ENCODE peak calls at places on chromosomes 3 and 15, in six cellular contexts. One of them, this sample, is unnamed.

GRCh38 chr3:24373198-24373959 is 121.3 kb downstream of the THRB start:
- DNase-seq in fibroblast of mammary gland: no peak
- DNase-seq in RWPE2: no peak
- DNase-seq in IMR-90: no peak
- DNase-seq in MM.1S: no peak
- DNase-seq in H7: no peak
- DNase-seq in this sample: no peak

GRCh38 chr3:182567666-182568065 is 225.6 kb upstream of the ATP11B start:
- DNase-seq in H7: peak
- DNase-seq in RWPE2: no peak
- DNase-seq in IMR-90: no peak
- DNase-seq in MM.1S: no peak
- DNase-seq in fibroblast of mammary gland: no peak
- DNase-seq in this sample: no peak

GRCh38 chr3:120258009-120258408 is 27.0 kb downstream of the GPR156 start:
- DNase-seq in fibroblast of mammary gland: no peak
- DNase-seq in H7: no peak
- DNase-seq in IMR-90: no peak
- DNase-seq in MM.1S: no peak
- DNase-seq in RWPE2: no peak
- DNase-seq in this sample: no peak

GRCh38 chr3:171459130-171459941 is 869 bp downstream of the TNIK start:
- DNase-seq in RWPE2: no peak
- DNase-seq in MM.1S: peak
- DNase-seq in fibroblast of mammary gland: peak
- DNase-seq in H7: peak
- DNase-seq in IMR-90: peak
- DNase-seq in this sample: no peak

GRCh38 chr15:92808611-92809063 is 91.5 kb upstream of the CHD2 start:
- DNase-seq in MM.1S: no peak
- DNase-seq in H7: peak
- DNase-seq in fibroblast of mammary gland: peak
- DNase-seq in RWPE2: no peak
- DNase-seq in IMR-90: peak
- DNase-seq in this sample: no peak

GRCh38 chr15:78082106-78082742 is 4.7 kb upstream of the TBC1D2B start:
- DNase-seq in fibroblast of mammary gland: peak
- DNase-seq in H7: no peak
- DNase-seq in IMR-90: peak
- DNase-seq in RWPE2: no peak
- DNase-seq in MM.1S: no peak
- DNase-seq in this sample: no peak

GRCh38 chr3:124886168-124887051 is 755 bp downstream of the ITGB5 start:
- DNase-seq in fibroblast of mammary gland: peak
- DNase-seq in H7: peak
- DNase-seq in RWPE2: no peak
- DNase-seq in MM.1S: peak
- DNase-seq in IMR-90: peak
- DNase-seq in this sample: no peak

GRCh38 chr3:128461731-128462130 is 5.0 kb downstream of the DNAJB8 start:
- DNase-seq in RWPE2: no peak
- DNase-seq in fibroblast of mammary gland: no peak
- DNase-seq in H7: peak
- DNase-seq in MM.1S: no peak
- DNase-seq in IMR-90: no peak
- DNase-seq in this sample: no peak

GRCh38 chr3:157543491-157544035 is 40.3 kb upstream of the VEPH1 start:
- DNase-seq in H7: no peak
- DNase-seq in MM.1S: no peak
- DNase-seq in RWPE2: no peak
- DNase-seq in fibroblast of mammary gland: peak
- DNase-seq in IMR-90: no peak
- DNase-seq in this sample: no peak

GRCh38 chr15:78256044-78256437 is 8.3 kb upstream of the DNAJA4 start:
- DNase-seq in IMR-90: no peak
- DNase-seq in fibroblast of mammary gland: no peak
- DNase-seq in H7: no peak
- DNase-seq in RWPE2: no peak
- DNase-seq in MM.1S: no peak
- DNase-seq in this sample: no peak

GRCh38 chr3:24145981-24146822 is 201.1 kb downstream of the NR1D2 start:
- DNase-seq in IMR-90: peak
- DNase-seq in MM.1S: no peak
- DNase-seq in RWPE2: no peak
- DNase-seq in fibroblast of mammary gland: peak
- DNase-seq in H7: no peak
- DNase-seq in this sample: no peak

GRCh38 chr3:81336470-81336869 is 425.0 kb downstream of the GBE1 start:
- DNase-seq in IMR-90: no peak
- DNase-seq in fibroblast of mammary gland: no peak
- DNase-seq in RWPE2: no peak
- DNase-seq in H7: no peak
- DNase-seq in MM.1S: no peak
- DNase-seq in this sample: no peak

GRCh38 chr3:136957751-136958288 is at the start of gene IL20RB:
- DNase-seq in IMR-90: peak
- DNase-seq in H7: no peak
- DNase-seq in RWPE2: peak
- DNase-seq in MM.1S: no peak
- DNase-seq in fibroblast of mammary gland: peak
- DNase-seq in this sample: no peak

GRCh38 chr3:104992618-104993017 is 374.1 kb upstream of the ALCAM start:
- DNase-seq in H7: no peak
- DNase-seq in RWPE2: no peak
- DNase-seq in fibroblast of mammary gland: no peak
- DNase-seq in IMR-90: no peak
- DNase-seq in MM.1S: no peak
- DNase-seq in this sample: no peak

GRCh38 chr3:137612293-137612692 is 151.8 kb upstream of the SOX14 start:
- DNase-seq in MM.1S: no peak
- DNase-seq in RWPE2: no peak
- DNase-seq in fibroblast of mammary gland: no peak
- DNase-seq in H7: peak
- DNase-seq in IMR-90: no peak
- DNase-seq in this sample: no peak

GRCh38 chr15:91224750-91225380 is 124.8 kb downstream of the SV2B start:
- DNase-seq in fibroblast of mammary gland: peak
- DNase-seq in MM.1S: peak
- DNase-seq in RWPE2: no peak
- DNase-seq in H7: peak
- DNase-seq in IMR-90: peak
- DNase-seq in this sample: peak

GRCh38 chr3:10594915-10595314 is 89.5 kb upstream of the ATP2B2 start:
- DNase-seq in IMR-90: peak
- DNase-seq in RWPE2: no peak
- DNase-seq in H7: peak
- DNase-seq in fibroblast of mammary gland: peak
- DNase-seq in MM.1S: peak
- DNase-seq in this sample: peak

GRCh38 chr3:174159629-174160028 is 699.5 kb upstream of the NAALADL2 start:
- DNase-seq in IMR-90: no peak
- DNase-seq in MM.1S: no peak
- DNase-seq in H7: no peak
- DNase-seq in RWPE2: no peak
- DNase-seq in fibroblast of mammary gland: no peak
- DNase-seq in this sample: no peak

GRCh38 chr3:174153875-174154274 is 705.3 kb upstream of the NAALADL2 start:
- DNase-seq in fibroblast of mammary gland: peak
- DNase-seq in RWPE2: no peak
- DNase-seq in H7: no peak
- DNase-seq in MM.1S: no peak
- DNase-seq in IMR-90: peak
- DNase-seq in this sample: no peak

GRCh38 chr3:174158674-174159073 is 700.5 kb upstream of the NAALADL2 start:
- DNase-seq in IMR-90: no peak
- DNase-seq in H7: no peak
- DNase-seq in MM.1S: no peak
- DNase-seq in RWPE2: no peak
- DNase-seq in fibroblast of mammary gland: no peak
- DNase-seq in this sample: no peak

GRCh38 chr3:174156200-174156599 is 702.9 kb upstream of the NAALADL2 start:
- DNase-seq in RWPE2: no peak
- DNase-seq in IMR-90: no peak
- DNase-seq in H7: no peak
- DNase-seq in MM.1S: peak
- DNase-seq in fibroblast of mammary gland: no peak
- DNase-seq in this sample: no peak
- H3K4me3 ChIP-seq in RWPE2: no peak
- H3K4me3 ChIP-seq in IMR-90: no peak
- H3K4me3 ChIP-seq in H7: no peak
- H3K4me3 ChIP-seq in MM.1S: peak
- H3K4me3 ChIP-seq in fibroblast of mammary gland: no peak
- H3K4me3 ChIP-seq in this sample: no peak

GRCh38 chr15:35673093-35673573 is 127.2 kb upstream of the DPH6 start:
- DNase-seq in H7: no peak
- DNase-seq in IMR-90: no peak
- DNase-seq in RWPE2: no peak
- DNase-seq in MM.1S: no peak
- DNase-seq in fibroblast of mammary gland: no peak
- DNase-seq in this sample: no peak
- H3K4me3 ChIP-seq in H7: no peak
- H3K4me3 ChIP-seq in IMR-90: no peak
- H3K4me3 ChIP-seq in RWPE2: no peak
- H3K4me3 ChIP-seq in MM.1S: no peak
- H3K4me3 ChIP-seq in fibroblast of mammary gland: no peak
- H3K4me3 ChIP-seq in this sample: no peak

DNA sequence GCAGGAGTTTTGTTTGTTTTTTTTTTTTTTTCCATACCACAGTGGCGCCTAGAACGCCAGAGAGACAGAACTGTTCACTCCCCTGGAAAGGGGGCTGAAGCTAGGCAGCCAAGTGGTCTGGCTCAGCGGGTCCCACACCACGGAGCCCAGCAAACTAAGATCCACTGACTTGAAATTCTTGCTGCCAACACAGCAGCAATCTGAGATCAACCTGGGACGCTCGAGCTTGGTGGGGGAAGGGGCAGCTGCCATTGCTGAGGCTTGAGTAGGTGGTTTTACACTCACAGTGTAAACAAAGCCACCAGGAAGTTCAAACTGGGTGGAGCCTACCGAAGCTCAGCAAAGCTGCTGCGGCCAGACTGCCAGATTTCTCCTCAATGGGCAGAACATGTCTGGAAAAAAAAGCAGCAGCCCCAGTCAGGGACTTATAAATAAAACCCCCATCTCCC is 29.8 kb downstream of the SPICE1 start:
- DNase-seq in RWPE2: no peak
- DNase-seq in fibroblast of mammary gland: no peak
- DNase-seq in H7: no peak
- DNase-seq in MM.1S: no peak
- DNase-seq in IMR-90: no peak
- DNase-seq in this sample: no peak
- H3K4me3 ChIP-seq in RWPE2: no peak
- H3K4me3 ChIP-seq in fibroblast of mammary gland: no peak
- H3K4me3 ChIP-seq in H7: no peak
- H3K4me3 ChIP-seq in MM.1S: no peak
- H3K4me3 ChIP-seq in IMR-90: no peak
- H3K4me3 ChIP-seq in this sample: no peak

DNA sequence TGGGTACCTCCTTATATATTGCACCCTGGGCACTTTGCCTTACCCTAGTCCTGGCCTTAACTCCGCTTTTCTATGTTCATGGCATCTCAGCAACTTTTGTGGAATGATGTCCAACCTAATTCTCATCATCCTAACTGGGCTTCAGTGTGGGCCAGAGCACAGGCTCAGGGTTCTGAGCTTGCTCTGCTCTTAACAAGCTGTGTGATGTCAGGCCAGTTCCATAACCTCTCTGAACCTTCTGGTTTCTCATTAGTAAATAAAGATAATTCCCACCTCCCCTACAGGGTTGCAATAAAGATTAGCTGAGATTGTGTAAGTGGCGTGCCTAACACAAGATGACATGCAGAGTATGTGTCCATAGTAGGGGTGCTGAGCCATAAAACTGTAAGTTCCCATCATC is 36.4 kb downstream of the CDCP1 start:
- DNase-seq in RWPE2: no peak
- DNase-seq in IMR-90: no peak
- DNase-seq in fibroblast of mammary gland: no peak
- DNase-seq in MM.1S: no peak
- DNase-seq in H7: no peak
- DNase-seq in this sample: no peak
- H3K4me3 ChIP-seq in RWPE2: no peak
- H3K4me3 ChIP-seq in IMR-90: no peak
- H3K4me3 ChIP-seq in fibroblast of mammary gland: no peak
- H3K4me3 ChIP-seq in MM.1S: no peak
- H3K4me3 ChIP-seq in H7: no peak
- H3K4me3 ChIP-seq in this sample: peak

DNA sequence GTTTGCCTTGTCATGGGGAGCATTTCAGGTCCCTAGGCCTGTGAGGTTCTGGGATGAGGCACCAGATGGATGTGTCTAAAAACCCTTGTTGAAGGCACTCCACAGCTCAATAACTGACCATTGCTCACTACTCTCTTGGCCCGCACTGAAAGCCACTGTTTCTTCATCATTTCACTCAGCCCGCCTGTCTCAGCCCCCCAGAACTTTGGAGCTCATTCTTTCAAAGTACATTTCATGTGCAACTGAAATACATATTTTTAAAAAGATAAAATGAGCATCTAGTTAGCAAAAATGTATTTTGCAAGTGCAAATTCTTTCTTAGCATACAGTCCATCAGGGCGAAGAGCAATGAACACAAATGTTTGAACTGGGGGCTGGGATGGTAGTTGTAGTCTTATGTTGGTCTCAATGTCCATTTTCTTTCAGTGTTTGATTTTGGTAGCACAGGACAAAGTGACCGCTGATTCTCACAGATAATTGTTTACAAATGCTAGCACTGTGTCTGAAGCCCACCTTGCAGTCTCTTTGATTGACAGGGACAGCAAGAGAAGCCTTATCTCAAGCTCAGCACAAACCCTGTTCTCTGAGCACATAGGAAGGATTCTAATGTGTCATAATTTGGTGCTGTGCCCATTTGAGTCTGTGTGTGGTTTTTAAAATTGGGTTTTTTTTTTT is 19.6 kb downstream of the HEMK1 start:
- DNase-seq in MM.1S: no peak
- DNase-seq in IMR-90: peak
- DNase-seq in fibroblast of mammary gland: peak
- DNase-seq in H7: no peak
- DNase-seq in RWPE2: no peak
- DNase-seq in this sample: no peak
- H3K4me3 ChIP-seq in MM.1S: no peak
- H3K4me3 ChIP-seq in IMR-90: no peak
- H3K4me3 ChIP-seq in fibroblast of mammary gland: no peak
- H3K4me3 ChIP-seq in H7: no peak
- H3K4me3 ChIP-seq in RWPE2: no peak
- H3K4me3 ChIP-seq in this sample: no peak

GRCh38 chr15:27480141-27480530 is 509.2 kb downstream of the GABRG3 start:
- DNase-seq in fibroblast of mammary gland: no peak
- DNase-seq in IMR-90: no peak
- DNase-seq in H7: no peak
- DNase-seq in RWPE2: no peak
- DNase-seq in MM.1S: no peak
- DNase-seq in this sample: no peak

GRCh38 chr15:27480642-27481041 is 509.7 kb downstream of the GABRG3 start:
- DNase-seq in fibroblast of mammary gland: no peak
- DNase-seq in RWPE2: no peak
- DNase-seq in IMR-90: no peak
- DNase-seq in MM.1S: no peak
- DNase-seq in H7: no peak
- DNase-seq in this sample: no peak

GRCh38 chr15:27481768-27482167 is 510.8 kb downstream of the GABRG3 start:
- DNase-seq in IMR-90: no peak
- DNase-seq in fibroblast of mammary gland: no peak
- DNase-seq in RWPE2: no peak
- DNase-seq in MM.1S: no peak
- DNase-seq in H7: peak
- DNase-seq in this sample: no peak

GRCh38 chr15:27483124-27483523 is 512.1 kb downstream of the GABRG3 start:
- DNase-seq in fibroblast of mammary gland: no peak
- DNase-seq in MM.1S: no peak
- DNase-seq in RWPE2: no peak
- DNase-seq in H7: no peak
- DNase-seq in IMR-90: no peak
- DNase-seq in this sample: no peak

GRCh38 chr15:27482344-27482743 is 511.4 kb downstream of the GABRG3 start:
- DNase-seq in IMR-90: no peak
- DNase-seq in MM.1S: no peak
- DNase-seq in RWPE2: no peak
- DNase-seq in fibroblast of mammary gland: no peak
- DNase-seq in H7: no peak
- DNase-seq in this sample: no peak
- H3K4me3 ChIP-seq in IMR-90: no peak
- H3K4me3 ChIP-seq in MM.1S: no peak
- H3K4me3 ChIP-seq in RWPE2: no peak
- H3K4me3 ChIP-seq in fibroblast of mammary gland: no peak
- H3K4me3 ChIP-seq in H7: no peak
- H3K4me3 ChIP-seq in this sample: no peak